ENCODE peak calls at places on chromosomes 11 and 22, in eight cellular contexts. H is IMR-90, I is GM23248, E is adipocyte, N is cardiac muscle cell, F is adrenal gland, W is pancreas, U is right lobe of liver. K is an unnamed sample. For H3K36me3 and H3K4me1, the result is how much of the 10 kb centered on the place peaks cover.

GRCh38 chr22:21942407-21942895 is 10.2 kb downstream of the PPM1F start:
- DNase-seq in W (peak), U (peak), H (peak), N (no peak), I (peak), F (peak), E (peak), K (no peak)

GRCh38 chr11:112004389-112004788 is 20.8 kb upstream of the DLAT start:
- DNase-seq in E (no peak), U (no peak), N (no peak), H (no peak), F (no peak), W (no peak), I (peak), K (no peak)

GRCh38 chr11:106101370-106101769 is 23.9 kb downstream of the AASDHPPT start:
- DNase-seq in F (no peak), N (no peak), H (no peak), U (no peak), I (no peak), W (no peak), E (no peak), K (no peak)

GRCh38 chr22:49046546-49047305 is 780.9 kb downstream of the BRD1 start:
- DNase-seq in W (peak), H (no peak), F (peak), E (no peak), N (peak), U (peak), I (no peak), K (peak)

GRCh38 chr11:128373011-128373410 is 214.3 kb downstream of the ETS1 start:
- DNase-seq in E (peak), I (no peak), F (no peak), N (no peak), U (no peak), W (no peak), H (peak), K (no peak)

GRCh38 chr11:66996609-66997273 is 21.6 kb downstream of the C11orf86 start:
- DNase-seq in I (peak), E (peak), H (peak), F (no peak), U (no peak), W (no peak), N (peak), K (no peak)

GRCh38 chr11:30583505-30584280 is 2.5 kb downstream of the MPPED2 start:
- DNase-seq in I (peak), U (no peak), F (peak), N (peak), W (peak), H (no peak), E (no peak), K (peak)

GRCh38 chr22:39214383-39215069 is 30.3 kb downstream of the PDGFB start:
- DNase-seq in I (peak), H (peak), F (no peak), N (no peak), E (peak), W (no peak), U (no peak), K (no peak)

GRCh38 chr11:75350743-75351540 is 519 bp downstream of the ARRB1 start:
- DNase-seq in H (peak), F (peak), U (peak), E (peak), I (peak), W (peak), N (no peak), K (no peak)
- H3K4me3 ChIP-seq in H (peak), F (peak), U (peak), E (peak), I (peak), W (peak), N (peak), K (peak)

GRCh38 chr11:69664103-69664775 is 10.9 kb downstream of the LTO1 start:
- DNase-seq in W (no peak), E (no peak), U (peak), N (no peak), F (no peak), I (no peak), H (no peak), K (no peak)
- H3K36me3 ChIP-seq in W (under half), E (under half), U (under half), N (under half), F (under half), I (under half), H (under half), K (under half)

GRCh38 chr11:119317592-119318239 is 786 bp upstream of the MCAM start:
- DNase-seq in W (no peak), F (no peak), H (no peak), N (no peak), U (no peak), I (no peak), E (no peak), K (no peak)
- H3K4me1 ChIP-seq in W (under half), F (under half), H (under half), N (half or more), U (under half), I (under half), E (under half), K (under half)

GRCh38 chr11:72585762-72586590 is 88.2 kb downstream of the PDE2A start:
- DNase-seq in U (peak), I (peak), E (peak), F (peak), W (peak), H (peak), N (peak), K (peak)
- H3K4me3 ChIP-seq in U (no peak), I (no peak), E (no peak), F (no peak), W (no peak), H (no peak), N (no peak), K (no peak)

GRCh38 chr22:36143066-36143815 is 17.3 kb downstream of the APOL3 start:
- DNase-seq in H (no peak), U (peak), F (no peak), W (no peak), E (no peak), N (no peak), I (no peak), K (no peak)
- H3K36me3 ChIP-seq in H (under half), U (under half), F (under half), W (under half), E (under half), N (under half), I (under half), K (under half)

DNA sequence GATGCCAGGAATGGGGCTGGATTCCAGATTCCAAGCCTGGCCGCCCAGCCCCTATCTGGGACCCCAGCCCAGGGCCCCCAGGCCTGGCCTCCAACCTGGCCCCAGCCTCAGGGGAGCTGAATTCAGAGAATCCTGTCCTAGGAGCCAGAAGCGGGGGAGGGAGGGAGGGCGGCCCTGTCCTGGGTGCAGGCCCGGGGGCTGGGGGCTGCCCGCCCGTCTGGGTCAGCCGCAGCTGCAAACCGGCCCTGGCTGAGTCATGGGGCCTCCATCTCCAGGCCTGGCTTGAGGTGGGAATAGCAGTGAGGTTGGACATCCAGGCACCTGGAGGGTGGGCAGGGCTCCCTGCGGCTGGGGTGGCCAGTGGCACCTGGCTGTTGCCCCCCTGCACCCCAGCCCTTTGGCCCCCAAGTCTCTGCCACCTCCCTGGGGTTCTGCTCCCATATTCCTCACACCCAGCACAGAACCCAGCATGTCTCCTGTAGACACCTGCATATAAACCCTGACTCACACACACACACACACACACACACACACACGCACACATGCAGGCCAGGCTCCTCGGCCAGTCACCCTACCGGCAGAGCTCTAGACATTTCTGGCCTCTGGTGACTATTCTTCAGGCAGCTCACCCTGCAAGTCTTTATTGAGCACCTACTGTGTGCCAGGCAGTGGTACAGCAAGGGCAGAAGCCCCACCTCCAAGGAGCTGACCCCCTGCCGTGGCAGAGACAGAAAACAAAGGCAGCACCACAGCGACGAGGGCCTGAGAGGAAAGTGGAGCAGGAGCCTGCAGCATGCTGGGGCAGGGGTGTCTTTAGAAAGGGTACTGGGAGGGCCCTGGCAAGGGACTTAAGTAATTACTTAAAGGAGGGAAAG is 50.4 kb downstream of the CDKN1C start:
- DNase-seq in U (no peak), N (no peak), H (peak), I (no peak), E (no peak), F (no peak), W (peak), K (no peak)
- H3K4me1 ChIP-seq in U (under half), N (under half), H (under half), I (under half), E (under half), F (under half), W (under half), K (under half)

DNA sequence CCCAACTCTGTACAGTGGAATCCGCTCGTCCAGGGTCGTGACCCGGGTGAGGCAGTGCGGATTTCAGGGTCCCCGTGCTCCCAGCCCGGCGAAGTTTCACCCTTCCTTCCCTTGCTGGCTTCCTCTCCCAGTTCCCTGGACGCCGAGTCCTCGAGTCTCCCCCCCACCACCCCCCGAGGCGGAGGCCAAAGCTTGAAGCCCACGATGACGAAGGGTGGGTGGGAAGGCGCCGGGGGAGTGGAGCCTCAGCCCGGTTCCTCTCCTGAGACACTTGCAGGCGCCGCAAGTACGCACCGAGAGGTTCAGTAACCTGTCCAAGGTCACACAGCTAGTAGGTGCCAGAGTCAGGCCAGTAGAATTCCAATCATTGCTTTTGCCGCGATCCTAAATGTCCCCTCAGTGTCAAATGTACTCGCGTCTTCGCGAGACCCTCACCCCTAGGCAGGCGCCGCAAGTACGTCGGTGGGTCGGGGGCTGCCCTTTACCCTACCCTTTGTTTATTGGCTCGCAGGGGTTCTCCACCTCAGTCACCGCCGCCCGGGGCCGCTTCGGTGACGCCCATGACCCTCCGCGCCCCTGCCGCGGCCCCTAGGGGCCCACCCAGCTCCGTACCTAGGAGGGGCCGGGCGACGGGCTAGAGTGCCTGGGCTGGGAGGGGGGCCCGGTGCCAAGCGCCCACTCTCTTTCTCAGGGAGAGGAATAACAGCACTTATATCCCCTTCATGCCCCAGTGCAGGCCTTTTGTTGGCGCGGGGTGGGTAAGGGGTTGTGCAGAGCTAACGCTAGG is 5.7 kb upstream of the CHRM1 start:
- DNase-seq in H (no peak), W (no peak), F (no peak), U (no peak), E (no peak), I (no peak), N (no peak), K (no peak)
- H3K4me3 ChIP-seq in H (no peak), W (no peak), F (no peak), U (no peak), E (peak), I (no peak), N (no peak), K (no peak)

DNA sequence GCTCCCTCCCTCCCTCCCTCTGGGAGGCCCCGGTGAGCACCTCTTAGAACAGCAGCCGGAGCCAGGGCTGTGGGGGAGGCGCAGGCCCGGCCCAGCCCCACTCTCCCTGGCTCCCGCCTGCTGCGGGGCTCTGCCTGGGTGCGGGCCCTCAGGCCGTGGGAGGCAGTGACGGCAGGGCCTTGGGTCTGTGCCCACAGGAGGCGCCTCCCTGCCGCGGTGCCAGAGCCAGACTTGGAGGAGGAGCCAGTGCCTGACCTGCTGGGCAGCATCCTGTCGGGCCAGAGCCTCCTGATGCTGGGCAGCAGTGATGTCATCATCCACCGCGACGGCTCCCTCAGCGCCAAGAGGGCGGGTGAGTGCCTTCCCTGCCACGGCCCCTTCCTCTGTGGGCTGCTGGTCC is 9.5 kb downstream of the IRF7 start:
- DNase-seq in N (no peak), U (peak), W (peak), F (peak), I (peak), H (no peak), E (no peak), K (no peak)
- H3K36me3 ChIP-seq in N (half or more), U (under half), W (under half), F (under half), I (under half), H (half or more), E (half or more), K (half or more)

DNA sequence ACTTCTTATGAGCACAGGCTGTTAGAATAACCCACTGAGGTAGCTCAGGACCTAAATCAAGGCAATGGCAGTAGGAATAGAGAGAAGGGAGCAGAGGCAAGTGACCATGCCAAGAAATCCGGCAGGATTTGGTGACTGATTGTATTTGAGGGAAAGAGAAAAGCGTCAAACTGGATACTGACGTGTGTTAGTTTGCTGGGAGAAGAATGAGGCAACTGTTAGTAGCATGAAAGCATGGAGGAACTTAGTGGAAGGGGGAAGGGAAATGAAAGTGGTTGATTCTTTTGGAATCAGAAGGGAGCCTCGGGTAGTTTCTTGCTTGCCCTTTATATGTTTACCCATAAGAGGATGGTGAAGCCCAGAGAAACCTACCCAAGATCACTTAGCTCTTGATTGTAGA is 8.3 kb downstream of the PPFIBP2 start:
- DNase-seq in W (no peak), U (no peak), E (no peak), F (no peak), N (no peak), H (no peak), I (no peak), K (no peak)
- H3K4me1 ChIP-seq in W (under half), U (half or more), E (under half), F (under half), N (under half), H (under half), I (under half), K (under half)

GRCh38 chr22:37981282-37982011 is 2.9 kb downstream of the SOX10 start:
- DNase-seq in I (no peak), W (no peak), U (peak), E (no peak), F (no peak), N (no peak), H (no peak), K (no peak)

GRCh38 chr22:37983860-37984791 is at the start of gene SOX10:
- DNase-seq in W (no peak), H (no peak), I (no peak), E (no peak), N (no peak), F (no peak), U (no peak), K (no peak)

GRCh38 chr22:37982151-37982838 is 2.1 kb downstream of the SOX10 start:
- DNase-seq in F (no peak), W (no peak), U (peak), I (no peak), N (no peak), H (no peak), E (no peak), K (no peak)

GRCh38 chr22:37985050-37985585 is 763 bp upstream of the SOX10 start:
- DNase-seq in F (no peak), W (no peak), U (no peak), H (no peak), N (no peak), E (no peak), I (no peak), K (no peak)

DNA sequence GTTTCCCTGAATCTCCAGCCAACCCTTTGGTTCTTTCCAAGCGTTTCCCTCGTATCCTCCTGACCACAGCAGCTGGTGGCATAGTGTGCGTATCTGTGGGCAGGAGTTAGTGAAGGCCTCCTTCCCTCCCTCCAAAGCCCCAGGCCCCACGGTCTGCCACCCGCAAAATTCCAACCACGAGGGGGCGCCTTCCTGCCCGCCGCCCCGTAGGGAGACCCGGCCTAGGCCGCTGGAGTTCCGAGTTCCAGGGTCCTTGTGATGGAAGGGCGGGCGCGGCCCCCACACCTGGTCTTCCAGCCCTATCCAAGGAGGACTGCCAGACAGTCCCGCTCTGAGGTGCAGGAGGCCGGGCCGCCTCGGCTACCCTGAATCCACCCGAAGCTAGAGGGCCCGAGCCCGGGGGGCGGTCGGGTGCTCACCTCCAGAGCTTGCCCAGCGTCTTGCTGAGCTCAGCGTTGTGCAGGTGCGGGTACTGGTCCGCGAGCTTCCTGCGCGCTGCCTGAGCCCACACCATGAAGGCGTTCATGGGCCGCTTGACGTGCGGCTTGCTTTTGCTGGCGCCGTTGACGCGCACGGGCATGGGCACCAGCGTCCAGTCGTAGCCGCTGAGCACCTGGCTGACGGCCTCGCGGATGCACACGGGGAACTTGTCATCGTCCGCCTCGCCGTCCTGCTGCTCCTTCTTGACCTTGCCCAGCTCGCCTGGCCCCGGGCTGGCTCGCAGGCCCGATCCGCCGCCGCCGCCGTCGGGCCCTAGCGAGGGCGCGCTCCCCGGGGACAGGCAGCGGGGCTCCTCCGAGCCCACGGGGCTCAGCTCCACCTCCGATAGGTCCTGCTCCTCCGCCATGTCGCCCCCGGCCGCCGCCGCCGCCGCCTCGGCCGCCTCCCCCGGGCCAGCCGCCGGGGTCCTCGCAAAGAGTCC is 1.2 kb downstream of the SOX10 start:
- DNase-seq in H (no peak), F (no peak), U (no peak), I (no peak), N (no peak), W (no peak), E (no peak), K (peak)
- H3K4me3 ChIP-seq in H (no peak), F (no peak), U (no peak), I (no peak), N (no peak), W (no peak), E (no peak), K (no peak)

K was measured in HAP-1.